ENCODE peak calls at places on chromosomes 13 and 19, in seven cellular contexts. L is H9, T is foreskin fibroblast, W is OCI-LY7, J is Calu3, G is cardiac muscle cell, Z is pancreas. Y is an unnamed sample.

GRCh38 chr19:56905616-56906015 is 65.1 kb upstream of the PEG3 start:
- DNase-seq in L (no peak), T (no peak), W (no peak), J (no peak), G (no peak), Z (no peak), Y (no peak)

GRCh38 chr13:69704311-69704710 is 403.3 kb upstream of the ATXN8OS start:
- DNase-seq in L (no peak), T (no peak), W (no peak), J (no peak), G (no peak), Z (no peak), Y (no peak)

GRCh38 chr13:71865858-71866172 is 1.2 kb downstream of the DACH1 start:
- DNase-seq in L (peak), T (no peak), W (no peak), J (peak), G (peak), Z (peak), Y (no peak)

GRCh38 chr19:5038631-5039271 is 69.8 kb downstream of the KDM4B start:
- DNase-seq in L (peak), T (no peak), W (peak), J (no peak), G (peak), Z (no peak), Y (no peak)

GRCh38 chr19:32896516-32897214 is 27.1 kb upstream of the SLC7A9 start:
- DNase-seq in L (no peak), T (no peak), W (no peak), J (no peak), G (peak), Z (no peak), Y (peak)

GRCh38 chr13:96836733-96837132 is 157.5 kb downstream of the OXGR1 start:
- DNase-seq in L (no peak), T (no peak), W (no peak), J (no peak), G (no peak), Z (no peak), Y (no peak)

GRCh38 chr13:32370805-32371204 is 55.5 kb downstream of the BRCA2 start:
- DNase-seq in L (no peak), T (no peak), W (no peak), J (no peak), G (no peak), Z (no peak), Y (no peak)

GRCh38 chr19:4724252-4724514 is 541 bp upstream of the DPP9 start:
- DNase-seq in L (no peak), T (no peak), W (no peak), J (no peak), G (no peak), Z (no peak), Y (no peak)

GRCh38 chr19:3586124-3586626 is 897 bp downstream of the GIPC3 start:
- DNase-seq in L (peak), T (no peak), W (peak), J (no peak), G (no peak), Z (no peak), Y (no peak)

GRCh38 chr19:47414469-47414868 is 4.9 kb downstream of the MEIS3 start:
- DNase-seq in L (no peak), T (no peak), W (no peak), J (peak), G (no peak), Z (no peak), Y (no peak)

GRCh38 chr19:7349961-7350711 is 1.4 kb downstream of the ARHGEF18 start:
- DNase-seq in L (no peak), T (no peak), W (peak), J (no peak), G (no peak), Z (no peak), Y (no peak)

GRCh38 chr13:98576215-98576945 is 527 bp downstream of the STK24 start:
- DNase-seq in L (no peak), T (no peak), W (peak), J (peak), G (peak), Z (peak), Y (no peak)

GRCh38 chr13:111947026-111947810 is 119.7 kb upstream of the SOX1 start:
- DNase-seq in L (peak), T (no peak), W (no peak), J (no peak), G (no peak), Z (no peak), Y (no peak)

GRCh38 chr13:40933508-40933907 is 85.6 kb downstream of the ELF1 start:
- DNase-seq in L (no peak), T (no peak), W (peak), J (no peak), G (no peak), Z (no peak), Y (no peak)

GRCh38 chr13:20369886-20370361 is 137.8 kb upstream of the GJB6 start:
- DNase-seq in L (no peak), T (no peak), W (no peak), J (no peak), G (no peak), Z (no peak), Y (no peak)

GRCh38 chr13:50693755-50694154 is 149.7 kb downstream of the DLEU7 start:
- DNase-seq in L (no peak), T (peak), W (no peak), J (no peak), G (peak), Z (no peak), Y (no peak)

GRCh38 chr13:113491418-113491883 is 940 bp upstream of the DCUN1D2 start:
- DNase-seq in L (no peak), T (peak), W (no peak), J (no peak), G (peak), Z (peak), Y (peak)

GRCh38 chr19:17236414-17236716 is 9.4 kb downstream of the NR2F6 start:
- DNase-seq in L (no peak), T (no peak), W (no peak), J (no peak), G (no peak), Z (peak), Y (no peak)

GRCh38 chr13:32314271-32314967 is 744 bp downstream of the ZAR1L start:
- DNase-seq in L (no peak), T (no peak), W (no peak), J (no peak), G (no peak), Z (peak), Y (no peak)

GRCh38 chr19:1130801-1131717 is 27.3 kb downstream of the GPX4 start:
- DNase-seq in L (no peak), T (no peak), W (peak), J (no peak), G (peak), Z (no peak), Y (no peak)

GRCh38 chr13:24389506-24389905 is 80.1 kb downstream of the C1QTNF9 start:
- DNase-seq in L (no peak), T (no peak), W (no peak), J (no peak), G (no peak), Z (no peak), Y (no peak)

GRCh38 chr13:80161896-80162295 is 179.0 kb downstream of the SPRY2 start:
- DNase-seq in L (no peak), T (no peak), W (no peak), J (no peak), G (no peak), Z (no peak), Y (no peak)

GRCh38 chr13:109874921-109875454 is 88.6 kb upstream of the IRS2 start:
- DNase-seq in L (no peak), T (peak), W (no peak), J (no peak), G (peak), Z (no peak), Y (peak)

GRCh38 chr13:49655906-49656305 is 27.6 kb downstream of the ARL11 start:
- DNase-seq in L (no peak), T (no peak), W (no peak), J (no peak), G (no peak), Z (no peak), Y (peak)

GRCh38 chr19:9566729-9567128 is 17.6 kb downstream of the ZNF121 start:
- DNase-seq in L (no peak), T (no peak), W (peak), J (no peak), G (no peak), Z (no peak), Y (no peak)

GRCh38 chr19:1668339-1669123 is 16.1 kb upstream of the TCF3 start:
- DNase-seq in L (no peak), T (no peak), W (no peak), J (peak), G (peak), Z (no peak), Y (no peak)

GRCh38 chr13:102933076-102933922 is 87.5 kb downstream of the ERCC5 start:
- DNase-seq in L (no peak), T (no peak), W (no peak), J (no peak), G (no peak), Z (no peak), Y (no peak)

GRCh38 chr19:56617531-56617930 is 22.4 kb downstream of the ZNF71 start:
- DNase-seq in L (no peak), T (no peak), W (no peak), J (no peak), G (no peak), Z (no peak), Y (no peak)

GRCh38 chr19:709965-710714 is 1.4 kb downstream of the PALM start:
- DNase-seq in L (no peak), T (no peak), W (no peak), J (no peak), G (no peak), Z (no peak), Y (no peak)

GRCh38 chr13:112331675-112332074 is 44.5 kb upstream of the SPACA7 start:
- DNase-seq in L (no peak), T (no peak), W (no peak), J (no peak), G (no peak), Z (no peak), Y (no peak)

GRCh38 chr19:29690842-29691241 is 24.2 kb downstream of the C19orf12 start:
- DNase-seq in L (peak), T (no peak), W (peak), J (peak), G (peak), Z (no peak), Y (peak)
- TF ChIP-seq CTCF in L (peak), T (peak), W (peak), J (no peak), G (peak), Z (no peak), Y (peak)

GRCh38 chr19:44112802-44113137 is 429 bp upstream of the ZNF225 start:
- DNase-seq in L (no peak), T (no peak), W (peak), J (no peak), G (no peak), Z (no peak), Y (no peak)
- TF ChIP-seq CTCF in L (no peak), T (no peak), W (no peak), J (no peak), G (peak), Z (no peak), Y (no peak)

DNA sequence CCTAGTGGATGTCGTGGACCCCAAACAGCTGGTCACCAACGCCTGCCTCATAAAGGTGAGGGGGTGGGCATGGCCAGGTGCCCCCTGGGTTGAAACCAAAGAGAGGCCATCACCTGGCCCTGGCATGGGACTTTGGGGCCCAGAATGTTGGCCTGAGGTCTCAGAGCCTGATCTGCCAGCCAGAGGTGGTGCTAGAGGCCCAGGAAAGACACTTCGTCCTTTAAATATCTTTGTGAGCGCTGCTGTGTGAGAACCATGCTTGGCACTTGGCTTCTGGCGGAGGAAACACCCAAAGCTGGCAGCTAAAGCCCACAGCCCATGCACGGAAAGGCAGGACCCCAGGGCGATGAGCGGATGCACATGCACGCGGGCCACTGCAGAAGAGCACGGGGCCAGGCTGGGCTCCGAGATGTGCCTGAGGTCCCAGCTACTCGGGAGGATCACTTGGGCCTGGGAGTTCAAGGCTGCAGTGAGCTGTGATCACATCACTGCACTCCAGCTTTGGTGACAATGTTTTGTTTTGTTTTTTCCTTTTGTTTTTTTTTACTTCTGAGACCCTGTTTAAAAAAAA is 4.3 kb upstream of the ADM5 start:
- DNase-seq in L (no peak), T (no peak), W (no peak), J (no peak), G (no peak), Z (no peak), Y (no peak)
- TF ChIP-seq CTCF in L (no peak), T (no peak), W (no peak), J (no peak), G (no peak), Z (no peak), Y (no peak)

GRCh38 chr19:14381689-14382474 is 638 bp downstream of the ADGRE5 start:
- DNase-seq in L (no peak), T (no peak), W (peak), J (peak), G (peak), Z (peak), Y (peak)
- TF ChIP-seq CTCF in L (no peak), T (no peak), W (no peak), J (no peak), G (no peak), Z (no peak), Y (no peak)

GRCh38 chr19:41324231-41324702 is 14.3 kb downstream of the CCDC97 start:
- DNase-seq in L (no peak), T (no peak), W (no peak), J (no peak), G (no peak), Z (no peak), Y (no peak)

GRCh38 chr19:41321600-41322270 is 11.8 kb downstream of the CCDC97 start:
- DNase-seq in L (peak), T (peak), W (peak), J (peak), G (peak), Z (no peak), Y (peak)

GRCh38 chr19:41323430-41324125 is 13.6 kb downstream of the CCDC97 start:
- DNase-seq in L (peak), T (peak), W (no peak), J (peak), G (peak), Z (no peak), Y (peak)

GRCh38 chr19:41322451-41322850 is 12.5 kb downstream of the CCDC97 start:
- DNase-seq in L (no peak), T (no peak), W (no peak), J (no peak), G (no peak), Z (no peak), Y (no peak)

GRCh38 chr19:41323023-41323422 is 13.1 kb downstream of the CCDC97 start:
- DNase-seq in L (no peak), T (peak), W (no peak), J (no peak), G (peak), Z (no peak), Y (peak)
- TF ChIP-seq CTCF in L (no peak), T (no peak), W (no peak), J (no peak), G (no peak), Z (no peak), Y (no peak)

GRCh38 chr13:90867336-90867683 is 480.2 kb upstream of the MIR17HG start:
- DNase-seq in L (peak), T (peak), W (peak), J (peak), G (peak), Z (peak), Y (peak)
- TF ChIP-seq CTCF in L (peak), T (peak), W (peak), J (no peak), G (peak), Z (peak), Y (peak)

GRCh38 chr19:12639901-12640613 is 26.5 kb downstream of the MAN2B1 start:
- DNase-seq in L (peak), T (peak), W (peak), J (no peak), G (peak), Z (peak), Y (peak)
- TF ChIP-seq CTCF in L (peak), T (peak), W (peak), J (no peak), G (peak), Z (peak), Y (peak)

GRCh38 chr19:38043649-38044144 is 136.7 kb downstream of the SIPA1L3 start:
- DNase-seq in L (no peak), T (no peak), W (no peak), J (no peak), G (no peak), Z (no peak), Y (no peak)

GRCh38 chr19:38046254-38047047 is 139.4 kb downstream of the SIPA1L3 start:
- DNase-seq in L (no peak), T (no peak), W (peak), J (no peak), G (no peak), Z (no peak), Y (no peak)

GRCh38 chr19:38042132-38042531 is 135.1 kb downstream of the SIPA1L3 start:
- DNase-seq in L (no peak), T (no peak), W (no peak), J (no peak), G (no peak), Z (no peak), Y (no peak)

GRCh38 chr19:38045554-38046253 is 138.7 kb downstream of the SIPA1L3 start:
- DNase-seq in L (no peak), T (no peak), W (peak), J (no peak), G (no peak), Z (no peak), Y (no peak)

GRCh38 chr19:38044267-38045111 is 137.5 kb downstream of the SIPA1L3 start:
- DNase-seq in L (no peak), T (peak), W (peak), J (no peak), G (no peak), Z (no peak), Y (peak)
- TF ChIP-seq CTCF in L (peak), T (peak), W (peak), J (no peak), G (no peak), Z (no peak), Y (peak)

DNA sequence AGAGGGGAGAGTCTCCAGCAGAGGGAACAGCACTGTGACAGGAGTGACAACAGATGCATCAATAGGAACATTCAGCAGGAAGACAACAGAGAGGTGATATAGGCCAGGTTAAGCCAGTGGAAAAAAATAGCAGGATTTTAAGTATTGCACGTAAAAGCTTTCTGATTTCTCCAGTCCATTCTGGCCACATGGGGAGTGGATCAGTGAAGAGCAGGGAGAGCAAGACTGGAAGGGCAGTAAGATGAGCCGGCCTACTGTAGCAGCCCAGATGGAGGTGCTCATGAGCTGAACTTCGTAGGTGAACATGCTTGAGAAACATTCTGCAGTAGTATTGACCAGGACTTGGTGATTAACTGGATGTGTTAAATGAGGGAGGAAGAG is 1.7 kb downstream of the UTP14C start:
- DNase-seq in L (peak), T (no peak), W (no peak), J (no peak), G (no peak), Z (no peak), Y (no peak)
- TF ChIP-seq CTCF in L (peak), T (no peak), W (peak), J (no peak), G (no peak), Z (no peak), Y (no peak)

GRCh38 chr19:45477713-45478453 is 10.1 kb downstream of the FOSB start:
- DNase-seq in L (no peak), T (no peak), W (peak), J (peak), G (no peak), Z (peak), Y (no peak)
- TF ChIP-seq CTCF in L (no peak), T (no peak), W (peak), J (no peak), G (no peak), Z (no peak), Y (peak)

Y was measured in HFFc6.